ENCODE peak calls at places on chromosome 22, in six cellular contexts. I is H1, K is SK-N-SH, T is GM12878, X is HepG2, V is K562. S is an unnamed sample.

GRCh38 chr22:41589260-41589600 is 410 bp downstream of the PMM1 start:
- DNase-seq in I (peak), K (peak), T (no peak), X (no peak), V (peak), S (peak)

GRCh38 chr22:21760640-21761039 is 25.0 kb upstream of the YPEL1 start:
- DNase-seq in I (no peak), K (no peak), T (no peak), X (no peak), V (peak), S (peak)

GRCh38 chr22:28394711-28395110 is 284.9 kb downstream of the TTC28 start:
- DNase-seq in I (no peak), K (no peak), T (no peak), X (no peak), V (no peak), S (no peak)

GRCh38 chr22:41526802-41527799 is 17.2 kb downstream of the POLR3H start:
- DNase-seq in I (no peak), K (peak), T (no peak), X (no peak), V (peak), S (no peak)

GRCh38 chr22:26669060-26669481 is 11.7 kb downstream of the MIAT start:
- DNase-seq in I (no peak), K (peak), T (no peak), X (peak), V (peak), S (no peak)

GRCh38 chr22:50529416-50530279 is at the start of gene TYMP:
- DNase-seq in I (no peak), K (no peak), T (no peak), X (peak), V (no peak), S (peak)

GRCh38 chr22:47651216-47651987 is 889.0 kb downstream of the TBC1D22A start:
- DNase-seq in I (no peak), K (no peak), T (no peak), X (no peak), V (peak), S (no peak)

GRCh38 chr22:49021926-49022815 is 805.5 kb downstream of the BRD1 start:
- DNase-seq in I (no peak), K (no peak), T (no peak), X (no peak), V (no peak), S (no peak)

GRCh38 chr22:19143967-19144400 is 467 bp downstream of the ESS2 start:
- DNase-seq in I (no peak), K (no peak), T (no peak), X (no peak), V (peak), S (peak)

GRCh38 chr22:19756288-19757128 is 4.1 kb upstream of the TBX1 start:
- DNase-seq in I (no peak), K (peak), T (no peak), X (peak), V (peak), S (no peak)

GRCh38 chr22:38727123-38727522 is 21.4 kb downstream of the GTPBP1 start:
- DNase-seq in I (no peak), K (no peak), T (no peak), X (no peak), V (no peak), S (no peak)

GRCh38 chr22:38727530-38728451 is 22.0 kb downstream of the GTPBP1 start:
- DNase-seq in I (no peak), K (no peak), T (no peak), X (no peak), V (no peak), S (no peak)

GRCh38 chr22:38725900-38726655 is 20.3 kb downstream of the GTPBP1 start:
- DNase-seq in I (no peak), K (no peak), T (no peak), X (no peak), V (no peak), S (no peak)

GRCh38 chr22:38724176-38724575 is 18.4 kb downstream of the GTPBP1 start:
- DNase-seq in I (no peak), K (no peak), T (no peak), X (no peak), V (no peak), S (no peak)

DNA sequence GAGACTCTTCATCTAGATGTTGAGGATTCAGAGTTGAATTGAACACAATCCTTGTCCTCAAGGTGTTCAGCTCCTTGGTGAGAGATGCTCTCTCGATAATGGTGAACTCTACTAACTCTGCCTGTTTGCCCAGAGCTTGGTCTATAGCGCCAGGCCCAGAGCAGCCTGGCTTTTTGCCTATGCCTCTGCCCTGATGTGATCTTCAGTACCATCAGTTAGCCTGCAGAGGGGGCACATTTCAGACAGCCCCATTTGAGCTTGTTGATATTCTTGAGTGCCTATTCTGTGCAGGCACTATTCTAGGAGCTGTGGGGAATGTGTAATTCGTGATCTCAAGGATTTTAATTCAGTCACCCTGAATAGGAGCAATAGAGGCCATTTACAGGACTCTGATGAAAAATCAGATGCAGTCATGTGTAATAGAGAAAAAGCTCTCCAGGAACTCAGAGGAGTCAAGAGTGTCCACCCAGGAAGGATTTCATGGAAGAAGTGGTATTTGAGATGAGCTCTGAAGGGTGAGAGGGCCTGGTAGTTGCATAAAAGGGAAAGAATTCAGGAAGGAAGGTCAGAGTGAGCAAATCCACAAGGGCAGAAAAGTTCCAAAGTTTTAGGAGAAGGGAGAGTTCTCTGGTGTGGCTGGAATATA is 19.3 kb downstream of the GTPBP1 start:
- DNase-seq in I (no peak), K (peak), T (no peak), X (peak), V (no peak), S (peak)
- TF ChIP-seq CTCF in I (peak), K (peak), T (peak), X (peak), V (peak), S (peak)

GRCh38 chr22:36588285-36588684 is 59.3 kb upstream of the EIF3D start:
- DNase-seq in I (no peak), K (no peak), T (no peak), X (no peak), V (no peak), S (no peak)
- TF ChIP-seq GABPA in I (no peak), K (no peak), T (no peak), X (no peak), V (no peak), S (no peak)

GRCh38 chr22:43179911-43180195 is 7.1 kb downstream of the TTLL12 start:
- DNase-seq in I (no peak), K (no peak), T (no peak), X (no peak), V (no peak), S (no peak)
- TF ChIP-seq CTCF in I (no peak), K (no peak), T (no peak), X (no peak), V (no peak), S (no peak)

GRCh38 chr22:39122772-39123470 is 25.9 kb downstream of the APOBEC3H start:
- DNase-seq in I (no peak), K (no peak), T (no peak), X (no peak), V (peak), S (no peak)
- TF ChIP-seq GABPA in I (no peak), K (no peak), T (no peak), X (no peak), V (no peak), S (no peak)

GRCh38 chr22:46115755-46116490 is 34.4 kb upstream of the PPARA start:
- DNase-seq in I (no peak), K (no peak), T (no peak), X (no peak), V (no peak), S (no peak)
- TF ChIP-seq CTCF in I (no peak), K (no peak), T (no peak), X (no peak), V (no peak), S (no peak)

DNA sequence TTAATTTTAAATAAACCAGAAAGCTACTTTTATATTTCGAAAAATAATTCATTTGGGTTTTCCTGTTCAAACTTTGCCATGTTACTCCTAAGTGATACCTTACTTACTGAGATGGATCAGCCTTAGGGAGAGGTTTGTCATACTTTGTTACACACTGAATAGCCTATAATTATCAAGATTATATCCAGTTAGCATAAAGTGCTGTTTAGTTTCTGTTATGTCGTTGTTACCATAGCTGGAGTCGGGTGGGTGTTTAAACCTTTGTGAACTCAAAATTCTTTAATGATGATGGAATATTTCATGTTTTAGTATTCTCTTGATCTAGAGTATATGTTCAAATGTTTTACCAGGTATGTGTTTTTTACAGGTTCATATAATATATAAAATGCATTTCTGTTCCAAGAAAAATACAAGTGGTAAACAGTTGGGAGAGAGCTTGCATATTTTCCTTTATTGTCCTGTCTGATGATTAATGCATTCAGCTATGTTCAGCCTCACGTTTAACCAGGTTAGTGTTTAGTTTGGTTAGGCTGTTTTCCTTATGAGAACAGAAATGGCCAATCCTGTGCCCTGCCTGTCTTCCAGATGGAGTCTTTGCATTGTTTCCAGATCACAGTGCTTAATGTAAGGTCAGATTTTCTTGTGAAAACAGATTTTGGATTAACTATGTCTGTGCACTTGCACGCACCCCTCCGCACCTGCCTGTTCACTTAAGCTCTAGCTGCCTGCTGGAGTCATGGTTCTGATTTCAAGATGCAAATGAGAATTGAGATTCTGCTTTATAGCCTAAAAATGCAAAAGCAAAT is 105.6 kb downstream of the ATXN10 start:
- DNase-seq in I (no peak), K (no peak), T (no peak), X (no peak), V (no peak), S (no peak)
- TF ChIP-seq GABPA in I (no peak), K (no peak), T (no peak), X (no peak), V (no peak), S (no peak)

GRCh38 chr22:43187171-43188099 is 501 bp upstream of the TTLL12 start:
- DNase-seq in I (peak), K (peak), T (peak), X (peak), V (peak), S (peak)
- TF ChIP-seq CTCF in I (peak), K (peak), T (peak), X (peak), V (peak), S (peak)